ENCODE peak calls at places on chromosomes 16 and 17, in five cellular contexts. F, J, B, H and E are unnamed samples.

GRCh38 chr17:34369571-34369970 is 6.5 kb upstream of the CCL1 start:
- DNase-seq in B (no peak), F (no peak), H (no peak), J (no peak), E (no peak)

GRCh38 chr17:6269474-6269873 is 165.4 kb downstream of the AIPL1 start:
- DNase-seq in J (no peak), F (no peak), B (no peak), H (no peak), E (no peak)

GRCh38 chr16:3431779-3432219 is 11.5 kb downstream of the ZNF597 start:
- DNase-seq in B (peak), H (peak), F (no peak), J (no peak), E (peak)

GRCh38 chr16:83856846-83857245 is 42.1 kb upstream of the MLYCD start:
- DNase-seq in J (no peak), H (no peak), F (no peak), B (no peak), E (no peak)

GRCh38 chr16:73813523-73813922 is 483.1 kb upstream of the PSMD7 start:
- DNase-seq in H (no peak), B (no peak), J (no peak), F (no peak), E (no peak)

GRCh38 chr17:28181568-28181967 is 137.4 kb upstream of the TMEM97 start:
- DNase-seq in J (no peak), H (no peak), F (no peak), B (no peak), E (no peak)

GRCh38 chr16:62715701-62716100 is 679.5 kb upstream of the CDH8 start:
- DNase-seq in B (no peak), F (no peak), H (no peak), J (no peak), E (no peak)

GRCh38 chr16:79261461-79261860 is 339.1 kb downstream of the MAF start:
- DNase-seq in F (no peak), J (no peak), H (no peak), B (no peak), E (no peak)

GRCh38 chr16:85868495-85868894 is 30.5 kb upstream of the IRF8 start:
- DNase-seq in F (peak), H (no peak), J (no peak), B (no peak), E (peak)

GRCh38 chr17:44293509-44294226 is 14.7 kb upstream of the RUNDC3A start:
- DNase-seq in H (no peak), B (no peak), J (no peak), F (no peak), E (no peak)

GRCh38 chr17:6072157-6072556 is 2.0 kb downstream of the WSCD1 start:
- DNase-seq in B (no peak), H (no peak), F (no peak), J (no peak), E (no peak)

GRCh38 chr16:17755158-17755557 is 284.4 kb upstream of the XYLT1 start:
- DNase-seq in J (no peak), B (no peak), F (no peak), H (no peak), E (no peak)

GRCh38 chr16:24838554-24839266 is 7.1 kb upstream of the SLC5A11 start:
- DNase-seq in J (no peak), H (no peak), F (no peak), B (no peak), E (no peak)

GRCh38 chr17:27269201-27269600 is 24.7 kb upstream of the WSB1 start:
- DNase-seq in B (no peak), J (no peak), H (no peak), F (no peak), E (no peak)

GRCh38 chr17:76726766-76727718 is at the start of gene METTL23:
- DNase-seq in B (peak), H (peak), F (peak), J (peak), E (peak)

GRCh38 chr16:54204756-54205155 is 81.8 kb downstream of the IRX3 start:
- DNase-seq in B (no peak), F (no peak), J (no peak), H (no peak), E (no peak)

GRCh38 chr17:31405941-31406371 is 14.5 kb downstream of the RAB11FIP4 start:
- DNase-seq in F (no peak), B (no peak), J (no peak), H (no peak), E (no peak)

GRCh38 chr17:76354747-76355310 is 1.1 kb upstream of the PRPSAP1 start:
- DNase-seq in B (no peak), J (no peak), H (no peak), F (no peak), E (no peak)

GRCh38 chr17:81218459-81218858 is 4.3 kb downstream of the CEP131 start:
- DNase-seq in F (no peak), H (no peak), B (no peak), J (no peak), E (no peak)

GRCh38 chr17:17315142-17315821 is 12.1 kb downstream of the NT5M start:
- DNase-seq in H (no peak), J (no peak), B (no peak), F (no peak), E (no peak)

GRCh38 chr17:42843358-42843934 is 934 bp upstream of the AOC2 start:
- DNase-seq in B (no peak), H (no peak), J (no peak), F (no peak), E (peak)

GRCh38 chr17:44608732-44609435 is 47.4 kb upstream of the MEIOC start:
- DNase-seq in F (no peak), J (no peak), H (no peak), B (no peak), E (no peak)

GRCh38 chr16:3810198-3810664 is 70.3 kb downstream of the CREBBP start:
- DNase-seq in F (no peak), H (no peak), B (no peak), J (no peak), E (no peak)